ENCODE peak calls at places on chromosomes 5 and 9, in ten cellular contexts. F is GM23248; Z is Karpas-422; X is CD4-positive, alpha-beta memory T cell; C is right atrium auricular region; Y is tibial artery; B is upper lobe of right lung; M is tibial nerve; A is psoas muscle; T is transverse colon. D is an unnamed sample. For H3K4me1, the result is how much of the 10 kb centered on the place peaks cover.

GRCh38 chr5:151739395-151739794 is 19.0 kb downstream of the ATOX1 start:
- DNase-seq in F (peak), Z (no peak), X (no peak), C (no peak), Y (no peak), B (no peak), M (no peak), A (no peak), T (no peak), D (no peak)

GRCh38 chr5:132063090-132063911 is 2.8 kb downstream of the IL3 start:
- DNase-seq in F (peak), Z (peak), X (peak), C (peak), Y (peak), B (peak), M (peak), A (peak), T (peak), D (no peak)

GRCh38 chr9:83959061-83959460 is 21.0 kb downstream of the HNRNPK start:
- DNase-seq in F (peak), Z (no peak), X (no peak), C (no peak), Y (no peak), B (no peak), M (no peak), A (no peak), T (no peak), D (no peak)

GRCh38 chr9:38047301-38048251 is 21.5 kb downstream of the SHB start:
- DNase-seq in F (peak), Z (no peak), X (no peak), C (peak), Y (no peak), B (peak), M (no peak), A (peak), T (peak), D (no peak)

GRCh38 chr5:165579911-165580310 is 2074.5 kb downstream of the MAT2B start:
- DNase-seq in F (no peak), Z (no peak), X (no peak), C (no peak), Y (no peak), B (no peak), M (no peak), A (no peak), T (no peak), D (no peak)

GRCh38 chr5:162485666-162486292 is 418.2 kb downstream of the GABRG2 start:
- DNase-seq in F (no peak), Z (no peak), X (no peak), C (no peak), Y (no peak), B (no peak), M (no peak), A (no peak), T (no peak), D (no peak)

GRCh38 chr9:18726546-18726945 is 252.6 kb downstream of the ADAMTSL1 start:
- DNase-seq in F (peak), Z (no peak), X (no peak), C (no peak), Y (no peak), B (no peak), M (no peak), A (no peak), T (no peak), D (no peak)

GRCh38 chr5:39214912-39215709 is 4.3 kb downstream of the FYB1 start:
- DNase-seq in F (no peak), Z (no peak), X (peak), C (no peak), Y (no peak), B (no peak), M (no peak), A (no peak), T (no peak), D (no peak)

GRCh38 chr9:112443200-112443599 is 43.4 kb upstream of the KIAA1958 start:
- DNase-seq in F (peak), Z (peak), X (no peak), C (no peak), Y (no peak), B (no peak), M (no peak), A (no peak), T (no peak), D (no peak)

GRCh38 chr5:172010278-172010677 is 3.8 kb upstream of the FBXW11 start:
- DNase-seq in F (peak), Z (no peak), X (no peak), C (no peak), Y (no peak), B (no peak), M (no peak), A (no peak), T (no peak), D (no peak)

GRCh38 chr5:53038196-53038847 is 49.2 kb downstream of the ITGA2 start:
- DNase-seq in F (no peak), Z (no peak), X (no peak), C (no peak), Y (no peak), B (no peak), M (no peak), A (no peak), T (no peak), D (no peak)

GRCh38 chr9:14343236-14343947 is 29.5 kb upstream of the NFIB start:
- DNase-seq in F (no peak), Z (no peak), X (no peak), C (no peak), Y (no peak), B (no peak), M (no peak), A (no peak), T (no peak), D (no peak)

GRCh38 chr5:14440598-14441401 is 140.8 kb upstream of the OTULINL start:
- DNase-seq in F (peak), Z (no peak), X (no peak), C (peak), Y (peak), B (no peak), M (peak), A (peak), T (peak), D (no peak)

GRCh38 chr5:80978772-80979317 is 18.7 kb downstream of the RASGRF2 start:
- DNase-seq in F (no peak), Z (peak), X (no peak), C (no peak), Y (no peak), B (no peak), M (no peak), A (no peak), T (no peak), D (no peak)

GRCh38 chr9:306907-307306 is 92.2 kb downstream of the DOCK8 start:
- DNase-seq in F (no peak), Z (peak), X (peak), C (no peak), Y (no peak), B (no peak), M (peak), A (no peak), T (peak), D (no peak)

GRCh38 chr9:37917315-37917731 is 13.4 kb upstream of the SLC25A51 start:
- DNase-seq in F (no peak), Z (no peak), X (no peak), C (no peak), Y (no peak), B (no peak), M (no peak), A (no peak), T (no peak), D (no peak)

GRCh38 chr5:157148734-157149615 is 6.3 kb upstream of the MED7 start:
- DNase-seq in F (peak), Z (peak), X (peak), C (peak), Y (peak), B (no peak), M (peak), A (no peak), T (peak), D (peak)

GRCh38 chr5:150068472-150068871 is 17.9 kb downstream of the CSF1R start:
- DNase-seq in F (no peak), Z (no peak), X (no peak), C (no peak), Y (no peak), B (peak), M (no peak), A (peak), T (no peak), D (no peak)

GRCh38 chr5:180159756-180160155 is 49.3 kb downstream of the RASGEF1C start:
- DNase-seq in F (peak), Z (no peak), X (no peak), C (peak), Y (no peak), B (no peak), M (no peak), A (no peak), T (no peak), D (no peak)

GRCh38 chr5:38291355-38291754 is 33.0 kb downstream of the EGFLAM start:
- DNase-seq in F (no peak), Z (no peak), X (no peak), C (no peak), Y (no peak), B (no peak), M (no peak), A (no peak), T (no peak), D (no peak)

GRCh38 chr9:110257097-110257955 is 1.0 kb upstream of the TXN start:
- DNase-seq in F (peak), Z (peak), X (no peak), C (peak), Y (no peak), B (no peak), M (peak), A (no peak), T (peak), D (no peak)

GRCh38 chr9:133520121-133520835 is 4.5 kb downstream of the MYMK start:
- DNase-seq in F (no peak), Z (no peak), X (no peak), C (no peak), Y (no peak), B (no peak), M (no peak), A (peak), T (no peak), D (no peak)

GRCh38 chr5:128035689-128036088 is 47.9 kb upstream of the SLC12A2 start:
- DNase-seq in F (no peak), Z (peak), X (no peak), C (no peak), Y (no peak), B (no peak), M (no peak), A (no peak), T (no peak), D (no peak)

GRCh38 chr9:115649991-115650472 is 503.6 kb upstream of the PAPPA start:
- DNase-seq in F (peak), Z (no peak), X (no peak), C (peak), Y (peak), B (peak), M (peak), A (peak), T (peak), D (no peak)

GRCh38 chr5:120609570-120609969 is 145.5 kb downstream of the PRR16 start:
- DNase-seq in F (peak), Z (no peak), X (no peak), C (no peak), Y (no peak), B (no peak), M (no peak), A (no peak), T (no peak), D (no peak)

GRCh38 chr9:113624721-113625120 is 161.2 kb downstream of the RGS3 start:
- DNase-seq in F (peak), Z (no peak), X (no peak), C (no peak), Y (peak), B (peak), M (no peak), A (no peak), T (no peak), D (no peak)

GRCh38 chr5:11815481-11815880 is 88.8 kb downstream of the CTNND2 start:
- DNase-seq in F (no peak), Z (no peak), X (no peak), C (no peak), Y (no peak), B (no peak), M (no peak), A (no peak), T (no peak), D (no peak)

GRCh38 chr5:126972062-126972895 is 58.1 kb downstream of the MARCHF3 start:
- DNase-seq in F (no peak), Z (peak), X (peak), C (no peak), Y (no peak), B (no peak), M (no peak), A (no peak), T (peak), D (no peak)

GRCh38 chr5:177111720-177112394 is 21.7 kb upstream of the NSD1 start:
- DNase-seq in F (peak), Z (peak), X (peak), C (no peak), Y (no peak), B (peak), M (peak), A (peak), T (peak), D (no peak)

GRCh38 chr9:79263666-79264460 is 307.9 kb upstream of the TLE4 start:
- DNase-seq in F (peak), Z (no peak), X (no peak), C (no peak), Y (peak), B (no peak), M (peak), A (no peak), T (no peak), D (no peak)
- H3K4me1 ChIP-seq in F (under half), Z (under half), X (under half), C (under half), Y (under half), B (under half), M (under half), A (under half), T (under half), D (under half)

GRCh38 chr5:55037046-55037771 is 13.2 kb downstream of the GZMK start:
- DNase-seq in F (peak), Z (no peak), X (peak), C (no peak), Y (no peak), B (no peak), M (no peak), A (no peak), T (peak), D (no peak)
- H3K4me1 ChIP-seq in F (under half), Z (under half), X (under half), C (under half), Y (under half), B (under half), M (under half), A (under half), T (under half), D (under half)

DNA sequence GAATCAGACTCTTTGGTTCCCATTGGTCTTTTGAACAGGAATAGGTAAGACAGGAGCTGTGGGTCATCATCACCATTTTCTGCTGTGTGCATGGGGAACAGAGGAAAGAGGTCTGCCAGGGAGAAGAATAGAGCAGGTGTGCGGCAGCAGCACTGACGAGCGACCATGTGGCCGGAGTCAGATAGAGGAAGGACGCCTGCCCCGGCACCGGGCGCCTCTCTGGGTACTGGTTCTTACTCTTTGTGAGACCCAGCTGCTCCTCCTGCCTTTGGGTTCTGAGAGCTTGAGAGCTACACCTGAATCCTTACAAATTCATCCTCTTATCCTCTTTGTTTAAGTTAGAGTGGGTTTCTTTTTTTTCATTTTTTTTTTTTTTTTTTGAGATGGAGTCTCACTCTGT is 90.8 kb downstream of the NDFIP1 start:
- DNase-seq in F (no peak), Z (no peak), X (no peak), C (no peak), Y (no peak), B (no peak), M (no peak), A (no peak), T (no peak), D (no peak)
- H3K4me1 ChIP-seq in F (under half), Z (under half), X (under half), C (under half), Y (under half), B (under half), M (under half), A (under half), T (under half), D (under half)

GRCh38 chr5:1490360-1490759 is 33.4 kb downstream of the LPCAT1 start:
- DNase-seq in F (no peak), Z (no peak), X (no peak), C (no peak), Y (no peak), B (no peak), M (no peak), A (no peak), T (no peak), D (no peak)
- H3K4me1 ChIP-seq in F (under half), Z (under half), X (under half), C (under half), Y (under half), B (under half), M (under half), A (under half), T (under half), D (under half)

GRCh38 chr5:28281381-28281780 is 1243.0 kb upstream of the CDH9 start:
- DNase-seq in F (no peak), Z (no peak), X (no peak), C (no peak), Y (no peak), B (no peak), M (no peak), A (no peak), T (no peak), D (no peak)

GRCh38 chr5:28269978-28270377 is 1231.6 kb upstream of the CDH9 start:
- DNase-seq in F (no peak), Z (no peak), X (no peak), C (no peak), Y (no peak), B (no peak), M (no peak), A (no peak), T (no peak), D (no peak)

GRCh38 chr5:28275931-28276330 is 1237.5 kb upstream of the CDH9 start:
- DNase-seq in F (no peak), Z (no peak), X (no peak), C (no peak), Y (no peak), B (no peak), M (no peak), A (no peak), T (no peak), D (no peak)
- H3K4me1 ChIP-seq in F (under half), Z (under half), X (under half), C (under half), Y (under half), B (under half), M (under half), A (under half), T (under half), D (under half)

GRCh38 chr5:107555425-107556090 is 115.2 kb downstream of the EFNA5 start:
- DNase-seq in F (peak), Z (no peak), X (no peak), C (no peak), Y (no peak), B (no peak), M (no peak), A (no peak), T (no peak), D (no peak)

GRCh38 chr5:107556575-107556974 is 114.2 kb downstream of the EFNA5 start:
- DNase-seq in F (no peak), Z (no peak), X (no peak), C (no peak), Y (no peak), B (no peak), M (no peak), A (no peak), T (no peak), D (no peak)

GRCh38 chr5:107553063-107553676 is 117.6 kb downstream of the EFNA5 start:
- DNase-seq in F (peak), Z (no peak), X (no peak), C (no peak), Y (no peak), B (no peak), M (no peak), A (no peak), T (no peak), D (no peak)

GRCh38 chr5:107557051-107557658 is 113.6 kb downstream of the EFNA5 start:
- DNase-seq in F (no peak), Z (no peak), X (no peak), C (no peak), Y (no peak), B (no peak), M (no peak), A (peak), T (no peak), D (no peak)

GRCh38 chr5:107554776-107555424 is 115.8 kb downstream of the EFNA5 start:
- DNase-seq in F (no peak), Z (no peak), X (no peak), C (no peak), Y (no peak), B (no peak), M (no peak), A (no peak), T (no peak), D (no peak)
- H3K4me1 ChIP-seq in F (under half), Z (under half), X (under half), C (under half), Y (under half), B (under half), M (under half), A (under half), T (under half), D (under half)

GRCh38 chr5:20536813-20537212 is 548.8 kb upstream of the CDH18 start:
- DNase-seq in F (no peak), Z (no peak), X (no peak), C (no peak), Y (no peak), B (no peak), M (no peak), A (no peak), T (no peak), D (no peak)
- H3K4me1 ChIP-seq in F (under half), Z (under half), X (under half), C (under half), Y (under half), B (under half), M (under half), A (under half), T (under half), D (under half)

GRCh38 chr9:87334366-87334765 is 163.3 kb upstream of the DAPK1 start:
- DNase-seq in F (peak), Z (no peak), X (no peak), C (no peak), Y (no peak), B (no peak), M (no peak), A (no peak), T (no peak), D (no peak)
- H3K4me1 ChIP-seq in F (under half), Z (under half), X (under half), C (under half), Y (under half), B (under half), M (under half), A (under half), T (under half), D (under half)

D was measured in esophagus squamous epithelium.